ENCODE peak calls at places on chromosomes 6 and 20, in four cellular contexts. One of them, this sample, is unnamed. For H3K27me3, the result is how much of the 10 kb centered on the place peaks cover.

GRCh38 chr6:111626446-111626845 is 20.8 kb upstream of the TRAF3IP2 start:
- DNase-seq in right atrium auricular region: no peak
- DNase-seq in aorta: no peak
- DNase-seq in cardiac muscle cell: no peak
- DNase-seq in this sample: no peak

GRCh38 chr6:82022614-82023102 is 224.9 kb downstream of the IBTK start:
- DNase-seq in cardiac muscle cell: peak
- DNase-seq in aorta: no peak
- DNase-seq in right atrium auricular region: no peak
- DNase-seq in this sample: no peak

GRCh38 chr20:50649587-50649986 is 41.8 kb downstream of the RIPOR3 start:
- DNase-seq in cardiac muscle cell: no peak
- DNase-seq in aorta: no peak
- DNase-seq in right atrium auricular region: no peak
- DNase-seq in this sample: no peak

GRCh38 chr6:33207569-33208088 is 671 bp upstream of the RING1 start:
- DNase-seq in cardiac muscle cell: peak
- DNase-seq in aorta: peak
- DNase-seq in right atrium auricular region: no peak
- DNase-seq in this sample: peak

GRCh38 chr6:98835149-98836024 is 1.0 kb downstream of the POU3F2 start:
- DNase-seq in right atrium auricular region: no peak
- DNase-seq in cardiac muscle cell: peak
- DNase-seq in aorta: peak
- DNase-seq in this sample: no peak

GRCh38 chr6:24600903-24601302 is 45.1 kb downstream of the KIAA0319 start:
- DNase-seq in right atrium auricular region: no peak
- DNase-seq in aorta: no peak
- DNase-seq in cardiac muscle cell: no peak
- DNase-seq in this sample: no peak

GRCh38 chr6:16436550-16436949 is 198.2 kb downstream of the GMPR start:
- DNase-seq in cardiac muscle cell: no peak
- DNase-seq in aorta: no peak
- DNase-seq in right atrium auricular region: no peak
- DNase-seq in this sample: no peak

GRCh38 chr6:26439151-26439550 is 1.2 kb upstream of the BTN3A3 start:
- DNase-seq in right atrium auricular region: no peak
- DNase-seq in aorta: no peak
- DNase-seq in cardiac muscle cell: no peak
- DNase-seq in this sample: no peak

GRCh38 chr20:49908258-49908565 is 7.1 kb downstream of the SPATA2 start:
- DNase-seq in right atrium auricular region: no peak
- DNase-seq in aorta: no peak
- DNase-seq in cardiac muscle cell: no peak
- DNase-seq in this sample: no peak

GRCh38 chr6:15420959-15421438 is 175.1 kb downstream of the JARID2 start:
- DNase-seq in right atrium auricular region: no peak
- DNase-seq in cardiac muscle cell: no peak
- DNase-seq in aorta: no peak
- DNase-seq in this sample: no peak

GRCh38 chr6:90500458-90500857 is 86.4 kb downstream of the MAP3K7 start:
- DNase-seq in aorta: no peak
- DNase-seq in right atrium auricular region: no peak
- DNase-seq in cardiac muscle cell: no peak
- DNase-seq in this sample: no peak

GRCh38 chr6:21593927-21594421 is 423 bp downstream of the SOX4 start:
- DNase-seq in aorta: no peak
- DNase-seq in cardiac muscle cell: peak
- DNase-seq in right atrium auricular region: no peak
- DNase-seq in this sample: peak

GRCh38 chr6:101163611-101164010 is 229.9 kb upstream of the GRIK2 start:
- DNase-seq in cardiac muscle cell: no peak
- DNase-seq in right atrium auricular region: no peak
- DNase-seq in aorta: no peak
- DNase-seq in this sample: no peak

GRCh38 chr20:63688234-63689045 is 8.0 kb upstream of the TNFRSF6B start:
- DNase-seq in cardiac muscle cell: no peak
- DNase-seq in aorta: no peak
- DNase-seq in right atrium auricular region: no peak
- DNase-seq in this sample: no peak

GRCh38 chr6:157267654-157268053 is 55.7 kb downstream of the TMEM242 start:
- DNase-seq in cardiac muscle cell: no peak
- DNase-seq in right atrium auricular region: no peak
- DNase-seq in aorta: peak
- DNase-seq in this sample: no peak

GRCh38 chr6:148747145-148747492 is 289 bp downstream of the UST start:
- DNase-seq in right atrium auricular region: no peak
- DNase-seq in cardiac muscle cell: peak
- DNase-seq in aorta: peak
- DNase-seq in this sample: peak

GRCh38 chr6:118876201-118876600 is 17.8 kb upstream of the ASF1A start:
- DNase-seq in right atrium auricular region: no peak
- DNase-seq in aorta: no peak
- DNase-seq in cardiac muscle cell: no peak
- DNase-seq in this sample: no peak

GRCh38 chr6:29597184-29597583 is 12.3 kb downstream of the OR2H2 start:
- DNase-seq in aorta: no peak
- DNase-seq in cardiac muscle cell: no peak
- DNase-seq in right atrium auricular region: no peak
- DNase-seq in this sample: no peak

GRCh38 chr20:43583982-43584432 is 6.7 kb upstream of the IFT52 start:
- DNase-seq in cardiac muscle cell: peak
- DNase-seq in aorta: peak
- DNase-seq in right atrium auricular region: peak
- DNase-seq in this sample: peak

GRCh38 chr6:43052842-43053544 is 658 bp downstream of the CUL7 start:
- DNase-seq in aorta: peak
- DNase-seq in cardiac muscle cell: peak
- DNase-seq in right atrium auricular region: no peak
- DNase-seq in this sample: peak

GRCh38 chr6:107495196-107495643 is 5.3 kb downstream of the SOBP start:
- DNase-seq in cardiac muscle cell: no peak
- DNase-seq in aorta: no peak
- DNase-seq in right atrium auricular region: no peak
- DNase-seq in this sample: peak

GRCh38 chr6:26543953-26544352 is 5.8 kb downstream of the HMGN4 start:
- DNase-seq in right atrium auricular region: no peak
- DNase-seq in cardiac muscle cell: no peak
- DNase-seq in aorta: no peak
- DNase-seq in this sample: no peak

GRCh38 chr20:11919046-11919445 is 1.4 kb downstream of the BTBD3 start:
- DNase-seq in aorta: no peak
- DNase-seq in right atrium auricular region: no peak
- DNase-seq in cardiac muscle cell: no peak
- DNase-seq in this sample: no peak

GRCh38 chr20:11917663-11918062 is at the start of gene BTBD3:
- DNase-seq in cardiac muscle cell: peak
- DNase-seq in aorta: no peak
- DNase-seq in right atrium auricular region: peak
- DNase-seq in this sample: peak

GRCh38 chr20:11920083-11920482 is 2.4 kb downstream of the BTBD3 start:
- DNase-seq in aorta: no peak
- DNase-seq in cardiac muscle cell: no peak
- DNase-seq in right atrium auricular region: no peak
- DNase-seq in this sample: no peak

GRCh38 chr20:11919571-11919970 is 1.9 kb downstream of the BTBD3 start:
- DNase-seq in aorta: no peak
- DNase-seq in cardiac muscle cell: no peak
- DNase-seq in right atrium auricular region: no peak
- DNase-seq in this sample: no peak

GRCh38 chr20:11918280-11918952 is 723 bp downstream of the BTBD3 start:
- DNase-seq in right atrium auricular region: no peak
- DNase-seq in aorta: no peak
- DNase-seq in cardiac muscle cell: no peak
- DNase-seq in this sample: peak
- H3K4me3 ChIP-seq in right atrium auricular region: peak
- H3K4me3 ChIP-seq in aorta: peak
- H3K4me3 ChIP-seq in cardiac muscle cell: no peak
- H3K4me3 ChIP-seq in this sample: peak

GRCh38 chr6:146861716-146862115 is 262.9 kb downstream of the ADGB start:
- DNase-seq in right atrium auricular region: no peak
- DNase-seq in aorta: no peak
- DNase-seq in cardiac muscle cell: no peak
- DNase-seq in this sample: no peak
- H3K27ac ChIP-seq in right atrium auricular region: no peak
- H3K27ac ChIP-seq in aorta: no peak
- H3K27ac ChIP-seq in cardiac muscle cell: no peak
- H3K27ac ChIP-seq in this sample: no peak

GRCh38 chr6:144566868-144567615 is 281.9 kb downstream of the UTRN start:
- DNase-seq in cardiac muscle cell: no peak
- DNase-seq in right atrium auricular region: no peak
- DNase-seq in aorta: no peak
- DNase-seq in this sample: no peak

GRCh38 chr6:144564202-144564601 is 279.1 kb downstream of the UTRN start:
- DNase-seq in cardiac muscle cell: no peak
- DNase-seq in right atrium auricular region: no peak
- DNase-seq in aorta: no peak
- DNase-seq in this sample: no peak

GRCh38 chr6:144568241-144568640 is 283.1 kb downstream of the UTRN start:
- DNase-seq in right atrium auricular region: no peak
- DNase-seq in cardiac muscle cell: no peak
- DNase-seq in aorta: no peak
- DNase-seq in this sample: no peak
- H3K27me3 ChIP-seq in right atrium auricular region: under half
- H3K27me3 ChIP-seq in cardiac muscle cell: under half
- H3K27me3 ChIP-seq in aorta: under half
- H3K27me3 ChIP-seq in this sample: under half

GRCh38 chr6:54847799-54848597 is 1.4 kb downstream of the FAM83B start:
- DNase-seq in cardiac muscle cell: no peak
- DNase-seq in aorta: no peak
- DNase-seq in right atrium auricular region: no peak
- DNase-seq in this sample: no peak
- H3K4me3 ChIP-seq in cardiac muscle cell: no peak
- H3K4me3 ChIP-seq in aorta: no peak
- H3K4me3 ChIP-seq in right atrium auricular region: peak
- H3K4me3 ChIP-seq in this sample: no peak

GRCh38 chr20:46212252-46212651 is 94.1 kb downstream of the CD40 start:
- DNase-seq in cardiac muscle cell: no peak
- DNase-seq in aorta: no peak
- DNase-seq in right atrium auricular region: no peak
- DNase-seq in this sample: no peak

GRCh38 chr20:46213946-46214830 is 94.1 kb downstream of the CDH22 start:
- DNase-seq in right atrium auricular region: no peak
- DNase-seq in aorta: peak
- DNase-seq in cardiac muscle cell: no peak
- DNase-seq in this sample: peak

GRCh38 chr20:46210672-46211330 is 92.7 kb downstream of the CD40 start:
- DNase-seq in right atrium auricular region: no peak
- DNase-seq in aorta: peak
- DNase-seq in cardiac muscle cell: peak
- DNase-seq in this sample: peak

GRCh38 chr20:46211331-46211722 is 93.2 kb downstream of the CD40 start:
- DNase-seq in aorta: no peak
- DNase-seq in right atrium auricular region: no peak
- DNase-seq in cardiac muscle cell: no peak
- DNase-seq in this sample: no peak

DNA sequence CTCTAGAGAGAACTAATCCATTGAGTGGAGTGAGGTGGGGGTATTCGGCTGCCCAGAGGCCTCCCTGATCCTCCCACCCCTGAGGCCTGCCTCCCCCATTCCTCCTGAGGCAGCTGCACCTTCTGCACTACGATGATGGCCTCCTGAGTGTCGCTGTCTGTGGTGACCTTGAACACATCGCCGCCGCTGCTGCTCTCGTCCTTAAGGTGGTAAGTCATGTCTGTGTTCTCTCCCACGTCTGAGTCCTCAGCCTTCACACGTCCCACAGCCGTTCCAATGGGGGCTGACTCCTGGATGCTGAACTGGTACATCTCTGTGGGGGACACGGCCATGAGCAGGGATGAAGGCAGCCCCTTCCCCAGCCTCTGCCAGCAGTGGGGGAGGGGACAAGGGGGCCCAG is 94.8 kb downstream of the CD40 start:
- DNase-seq in aorta: peak
- DNase-seq in cardiac muscle cell: no peak
- DNase-seq in right atrium auricular region: no peak
- DNase-seq in this sample: peak
- H3K27ac ChIP-seq in aorta: no peak
- H3K27ac ChIP-seq in cardiac muscle cell: no peak
- H3K27ac ChIP-seq in right atrium auricular region: no peak
- H3K27ac ChIP-seq in this sample: no peak

GRCh38 chr6:150146436-150146835 is 3.6 kb downstream of the PPP1R14C start:
- DNase-seq in aorta: no peak
- DNase-seq in cardiac muscle cell: no peak
- DNase-seq in right atrium auricular region: no peak
- DNase-seq in this sample: no peak
- H3K27me3 ChIP-seq in aorta: under half
- H3K27me3 ChIP-seq in cardiac muscle cell: under half
- H3K27me3 ChIP-seq in right atrium auricular region: under half
- H3K27me3 ChIP-seq in this sample: under half

GRCh38 chr6:13275435-13275989 is 52.8 kb downstream of the TBC1D7 start:
- DNase-seq in cardiac muscle cell: no peak
- DNase-seq in aorta: no peak
- DNase-seq in right atrium auricular region: no peak
- DNase-seq in this sample: no peak

GRCh38 chr6:13273202-13273930 is 55.0 kb downstream of the TBC1D7 start:
- DNase-seq in aorta: no peak
- DNase-seq in cardiac muscle cell: no peak
- DNase-seq in right atrium auricular region: no peak
- DNase-seq in this sample: no peak

GRCh38 chr6:13272131-13273046 is 55.9 kb downstream of the TBC1D7 start:
- DNase-seq in aorta: no peak
- DNase-seq in right atrium auricular region: peak
- DNase-seq in cardiac muscle cell: no peak
- DNase-seq in this sample: peak

GRCh38 chr6:13274707-13275434 is 53.5 kb downstream of the TBC1D7 start:
- DNase-seq in aorta: no peak
- DNase-seq in right atrium auricular region: no peak
- DNase-seq in cardiac muscle cell: no peak
- DNase-seq in this sample: no peak

GRCh38 chr6:13273931-13274706 is 54.2 kb downstream of the TBC1D7 start:
- DNase-seq in cardiac muscle cell: no peak
- DNase-seq in aorta: no peak
- DNase-seq in right atrium auricular region: no peak
- DNase-seq in this sample: peak
- H3K4me3 ChIP-seq in cardiac muscle cell: no peak
- H3K4me3 ChIP-seq in aorta: no peak
- H3K4me3 ChIP-seq in right atrium auricular region: no peak
- H3K4me3 ChIP-seq in this sample: no peak

GRCh38 chr6:132907915-132908314 is 93.5 kb downstream of the RPS12 start:
- DNase-seq in aorta: no peak
- DNase-seq in right atrium auricular region: no peak
- DNase-seq in cardiac muscle cell: no peak
- DNase-seq in this sample: no peak
- H3K27ac ChIP-seq in aorta: no peak
- H3K27ac ChIP-seq in right atrium auricular region: no peak
- H3K27ac ChIP-seq in cardiac muscle cell: no peak
- H3K27ac ChIP-seq in this sample: no peak